ENCODE peak calls at places on chromosomes 3 and 15, in six cellular contexts. C is heart right ventricle, N is adrenal gland, R is astrocyte, G is DND-41, V is OCI-LY7. B is an unnamed sample.

GRCh38 chr15:58203537-58203936 is 65.4 kb downstream of the AQP9 start:
- DNase-seq in C (no peak), N (no peak), V (no peak), R (peak; percentile 94), G (no peak), B (no peak)

GRCh38 chr15:98292442-98293240 is 332.1 kb downstream of the ARRDC4 start:
- DNase-seq in R (no peak), V (peak; percentile 42), N (peak; percentile 38), G (peak; percentile 38), C (peak; percentile 28), B (peak; percentile 84)

GRCh38 chr3:107884719-107885460 is 205.9 kb downstream of the CD47 start:
- DNase-seq in C (no peak), V (no peak), G (no peak), N (no peak), R (peak; percentile 72), B (no peak)

GRCh38 chr15:48644827-48645557 is 517 bp downstream of the FBN1 start:
- DNase-seq in G (peak; percentile 49), N (peak; percentile 67), C (peak; percentile 57), V (no peak), R (peak; percentile 59), B (peak; percentile 90)

GRCh38 chr3:40414270-40414669 is 27.3 kb downstream of the ENTPD3 start:
- DNase-seq in N (no peak), G (no peak), V (no peak), R (no peak), C (no peak), B (no peak)

GRCh38 chr3:108090066-108090700 is 648 bp downstream of the CD47 start:
- DNase-seq in N (peak; percentile 38), V (peak; percentile 54), R (peak; percentile 39), G (peak; percentile 70), C (no peak), B (no peak)

GRCh38 chr15:66045542-66045941 is 176.3 kb downstream of the RAB11A start:
- DNase-seq in V (no peak), R (no peak), G (no peak), C (no peak), N (no peak), B (no peak)

GRCh38 chr3:37347941-37348340 is 173.6 kb upstream of the LRRFIP2 start:
- DNase-seq in C (no peak), G (no peak), V (no peak), R (peak; percentile 8), N (no peak), B (no peak)

GRCh38 chr15:62809106-62809967 is 233.2 kb upstream of the TPM1 start:
- DNase-seq in R (peak; percentile 60), C (no peak), V (no peak), G (no peak), N (no peak), B (no peak)

GRCh38 chr15:72365844-72366243 is 10.0 kb downstream of the HEXA start:
- DNase-seq in R (no peak), N (no peak), V (peak; percentile 23), C (no peak), G (peak; percentile 77), B (no peak)

GRCh38 chr15:101206173-101206572 is 45.7 kb downstream of the CHSY1 start:
- DNase-seq in G (peak; percentile 48), N (peak; percentile 83), C (no peak), V (no peak), R (peak; percentile 88), B (no peak)

GRCh38 chr3:187914231-187914630 is 169.0 kb upstream of the BCL6 start:
- DNase-seq in R (no peak), V (no peak), N (no peak), G (no peak), C (no peak), B (no peak)

GRCh38 chr15:63605816-63606215 is 8.6 kb downstream of the FBXL22 start:
- DNase-seq in R (no peak), C (no peak), G (no peak), N (no peak), V (no peak), B (no peak)

GRCh38 chr3:126464494-126464893 is 11.2 kb downstream of the ZXDC start:
- DNase-seq in N (no peak), G (no peak), V (no peak), R (no peak), C (no peak), B (peak; percentile 33)

GRCh38 chr15:67550522-67550921 is 8.0 kb downstream of the MAP2K5 start:
- DNase-seq in N (peak; percentile 43), V (no peak), R (no peak), G (no peak), C (no peak), B (no peak)

GRCh38 chr15:101458908-101459578 is 30.5 kb downstream of the PCSK6 start:
- DNase-seq in G (no peak), C (no peak), R (no peak), N (no peak), V (no peak), B (no peak)

GRCh38 chr3:114554716-114555115 is 260.9 kb downstream of the TIGIT start:
- DNase-seq in G (no peak), N (no peak), R (no peak), V (no peak), C (no peak), B (no peak)

DNA sequence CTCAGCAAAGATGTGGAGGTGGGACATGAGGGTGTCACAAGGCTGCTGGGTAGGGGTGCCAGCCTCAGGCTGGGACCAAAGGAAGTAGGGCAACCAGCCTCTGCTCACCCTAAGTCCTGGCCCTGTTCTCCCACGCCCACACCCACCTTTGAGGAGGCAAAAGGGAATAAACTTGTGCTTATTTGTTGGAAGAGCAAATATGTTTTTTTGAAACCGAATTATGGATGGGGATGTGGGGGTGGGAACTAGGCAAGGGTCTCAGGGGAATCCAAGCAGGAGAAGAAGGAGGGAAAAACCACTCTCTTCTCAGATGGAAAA is 10.4 kb downstream of the BHLHE40 start:
- DNase-seq in G (no peak), R (no peak), V (no peak), N (no peak), C (no peak), B (no peak)
- H3K27ac ChIP-seq in G (no peak overlapping the region), R (no peak overlapping the region), V (no peak overlapping the region), N (peak overlapping the region; percentile 98), C (peak overlapping the region; percentile 99), B (peak overlapping the region; percentile 4)

GRCh38 chr3:141242035-141242721 is 10.6 kb downstream of the PXYLP1 start:
- DNase-seq in N (no peak), G (no peak), R (no peak), C (no peak), V (no peak), B (no peak)

GRCh38 chr3:141239551-141240281 is 8.1 kb downstream of the PXYLP1 start:
- DNase-seq in V (no peak), C (no peak), G (no peak), N (no peak), R (no peak), B (no peak)

GRCh38 chr3:141242722-141243092 is 11.1 kb downstream of the PXYLP1 start:
- DNase-seq in C (no peak), G (no peak), N (no peak), R (no peak), V (no peak), B (no peak)

GRCh38 chr3:141240290-141241247 is 8.9 kb downstream of the PXYLP1 start:
- DNase-seq in V (no peak), G (peak; percentile 25), R (peak; percentile 52), C (no peak), N (no peak), B (no peak)

DNA sequence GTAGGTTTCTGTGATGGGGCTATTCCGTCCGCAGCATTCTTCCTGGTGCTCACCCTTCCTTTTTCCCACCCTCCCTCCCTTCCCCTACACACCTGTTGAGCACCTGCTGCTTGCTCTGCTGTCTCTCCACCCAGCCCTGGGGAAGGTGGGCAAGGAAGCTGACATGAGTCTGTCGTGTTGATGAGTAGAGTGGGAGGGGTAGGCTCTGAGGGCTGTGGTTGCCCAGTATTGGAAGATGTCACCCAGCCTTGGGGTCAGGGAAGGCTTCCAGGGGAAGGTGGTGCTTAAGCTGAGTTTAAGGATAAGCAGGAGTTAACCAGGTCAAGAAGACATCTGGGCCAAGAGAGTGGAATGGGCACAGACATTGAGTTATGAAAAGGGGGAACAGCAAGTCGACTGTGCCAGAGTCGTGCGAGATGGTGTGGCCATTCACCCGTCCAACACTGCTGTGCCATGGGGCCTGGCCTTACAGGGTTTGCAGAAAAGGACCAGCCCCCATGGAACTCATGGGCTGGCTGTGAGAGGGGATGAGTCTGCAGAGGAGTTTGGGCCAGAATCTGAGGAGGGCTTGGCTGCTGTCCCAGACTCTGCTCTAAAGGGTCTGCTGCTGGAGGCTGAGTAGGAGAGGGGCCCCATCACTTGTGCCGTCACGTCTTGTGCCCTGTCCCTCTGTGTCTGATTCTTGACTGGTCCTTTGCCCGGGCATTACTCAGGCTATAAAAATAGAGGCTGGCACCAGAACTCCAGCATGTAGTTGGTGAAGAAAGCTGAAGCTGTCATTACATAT is 9.8 kb downstream of the PXYLP1 start:
- DNase-seq in C (peak; percentile 57), V (no peak), G (no peak), N (no peak), R (peak; percentile 30), B (peak; percentile 85)
- H3K4me1 ChIP-seq in C (peaks cover 80% of the 10 kb centered on the region), V (no peaks in the 10 kb centered on the region), G (peaks cover 70% of the 10 kb centered on the region), N (peaks cover 8% of the 10 kb centered on the region), R (peaks cover 37% of the 10 kb centered on the region), B (peaks cover 7% of the 10 kb centered on the region)

DNA sequence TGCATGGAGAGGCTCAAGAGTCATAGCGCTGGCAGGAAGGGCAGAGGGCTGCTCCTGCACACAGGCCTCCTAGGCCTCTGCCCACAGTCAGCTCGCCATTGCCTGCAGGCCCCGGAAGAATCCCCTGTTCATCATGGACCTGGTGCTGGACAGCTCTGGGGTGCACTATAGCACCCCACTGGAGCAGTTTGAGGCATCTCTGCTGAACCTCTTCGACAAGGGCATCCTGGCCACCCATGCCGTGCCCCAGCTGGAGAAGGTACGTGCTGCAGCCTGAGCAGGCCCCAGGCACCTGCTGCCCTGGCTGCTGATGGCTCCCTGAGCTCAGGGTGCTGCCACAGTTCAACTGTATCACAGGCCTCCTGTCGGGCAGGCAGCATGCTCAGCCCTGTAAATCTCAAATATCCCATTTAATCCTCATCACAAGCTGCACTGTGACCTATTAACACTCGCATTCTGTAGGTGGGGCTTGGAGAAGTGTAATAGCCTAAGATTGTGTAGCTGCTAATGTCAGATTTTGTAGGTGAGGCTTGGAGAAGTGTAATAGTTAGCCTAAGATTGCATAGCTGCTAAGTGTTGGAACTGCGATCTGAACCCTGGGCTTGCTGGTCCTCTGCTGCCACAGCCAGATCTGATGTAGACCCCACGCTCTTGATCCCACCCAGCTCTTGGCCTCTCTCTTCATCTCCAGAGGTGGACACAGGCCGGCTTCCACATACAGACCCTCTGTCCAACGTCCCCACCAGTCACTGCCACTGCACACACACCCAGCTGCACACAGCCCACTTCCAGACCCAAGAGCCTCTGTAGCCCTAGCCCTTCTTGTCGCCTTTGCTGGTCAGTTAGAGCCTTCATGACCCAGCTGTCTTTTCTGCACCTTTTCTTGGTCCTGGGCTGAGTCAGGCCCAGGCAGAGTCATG is 31.9 kb downstream of the DNAH1 start:
- DNase-seq in V (no peak), G (no peak), N (no peak), C (no peak), R (no peak), B (no peak)
- H3K4me3 ChIP-seq in V (no peak overlapping the region), G (no peak overlapping the region), N (no peak overlapping the region), C (no peak overlapping the region), R (no peak overlapping the region), B (no peak overlapping the region)

DNA sequence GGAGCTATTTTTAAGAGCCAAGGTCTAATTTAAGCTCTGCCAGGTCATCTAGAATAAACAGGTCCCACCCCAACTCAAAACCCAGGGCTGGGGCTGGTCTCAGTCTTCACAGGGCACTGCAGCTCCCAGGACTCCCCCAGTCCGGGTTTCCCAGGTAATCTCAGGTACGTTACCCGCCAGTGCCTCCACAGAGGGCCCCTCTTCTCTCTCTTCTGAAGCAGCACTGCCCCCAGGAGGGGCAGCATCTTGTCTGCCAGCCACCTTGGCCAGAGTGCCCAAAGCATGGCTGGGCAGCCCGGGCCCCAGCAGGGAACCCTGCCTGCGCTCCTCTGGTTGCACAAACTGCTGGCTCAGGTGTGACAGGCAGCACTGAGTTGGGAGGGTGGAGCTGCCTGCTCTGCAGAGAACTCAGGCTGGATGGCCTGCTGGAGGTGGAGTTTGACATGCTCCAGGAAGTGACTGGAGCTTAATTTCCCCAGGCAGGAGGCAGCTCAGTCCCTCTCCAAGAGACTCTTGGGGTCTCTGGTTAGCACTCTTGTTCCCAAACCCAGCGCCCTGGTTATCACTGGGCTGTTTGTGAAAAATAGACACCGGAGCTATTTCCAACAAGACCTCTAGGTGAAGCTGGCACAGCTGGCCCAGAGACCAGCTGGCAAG is at the start of gene PLA2G4F:
- DNase-seq in N (no peak), R (no peak), V (no peak), G (no peak), C (no peak), B (no peak)
- H3K27ac ChIP-seq in N (no peak within 1 kb of the TSS), R (no peak within 1 kb of the TSS), V (no peak within 1 kb of the TSS), G (no peak within 1 kb of the TSS), C (no peak within 1 kb of the TSS), B (no peak within 1 kb of the TSS)

B was measured in aorta.